ENCODE peak calls at places on chromosomes 6 and 20, in four cellular contexts. A is astrocyte of the cerebellum, P is GM06990, J is cardiac fibroblast. F is an unnamed sample.

GRCh38 chr6:42210551-42210950 is 7.1 kb downstream of the MRPS10 start:
- DNase-seq in A (no peak), P (no peak), J (no peak), F (no peak)

GRCh38 chr20:21548390-21549035 is 34.6 kb upstream of the NKX2-2 start:
- DNase-seq in A (no peak), P (peak), J (no peak), F (no peak)

GRCh38 chr20:10929023-10929422 is 255.2 kb upstream of the JAG1 start:
- DNase-seq in A (no peak), P (no peak), J (no peak), F (no peak)

GRCh38 chr6:33430334-33430733 is 10.5 kb downstream of the SYNGAP1 start:
- DNase-seq in A (no peak), P (no peak), J (no peak), F (no peak)

GRCh38 chr6:128463942-128464341 is 56.5 kb downstream of the PTPRK start:
- DNase-seq in A (peak), P (no peak), J (peak), F (peak)

GRCh38 chr20:4227085-4227821 is 211.9 kb upstream of the RNF24 start:
- DNase-seq in A (no peak), P (no peak), J (peak), F (no peak)

GRCh38 chr6:107509506-107509905 is 19.6 kb downstream of the SOBP start:
- DNase-seq in A (peak), P (no peak), J (peak), F (peak)

GRCh38 chr6:116932496-116932895 is 55.5 kb downstream of the RFX6 start:
- DNase-seq in A (no peak), P (no peak), J (no peak), F (no peak)

GRCh38 chr6:106005013-106005412 is 81.1 kb upstream of the PRDM1 start:
- DNase-seq in A (no peak), P (no peak), J (no peak), F (peak)

GRCh38 chr20:43349841-43350240 is 107.9 kb upstream of the SRSF6 start:
- DNase-seq in A (no peak), P (no peak), J (no peak), F (no peak)

GRCh38 chr20:18728867-18729224 is 84.7 kb upstream of the SCP2D1 start:
- DNase-seq in A (no peak), P (peak), J (no peak), F (no peak)

GRCh38 chr20:18729426-18729825 is 84.2 kb upstream of the SCP2D1 start:
- DNase-seq in A (no peak), P (no peak), J (no peak), F (no peak)

GRCh38 chr20:18724788-18725476 is 88.7 kb upstream of the SCP2D1 start:
- DNase-seq in A (no peak), P (no peak), J (no peak), F (no peak)

GRCh38 chr20:18727032-18727508 is 86.5 kb upstream of the SCP2D1 start:
- DNase-seq in A (no peak), P (no peak), J (no peak), F (no peak)

GRCh38 chr20:18728165-18728866 is 85.3 kb upstream of the SCP2D1 start:
- DNase-seq in A (no peak), P (peak), J (no peak), F (no peak)
- H3K4me3 ChIP-seq in A (no peak), P (no peak), J (no peak), F (no peak)

DNA sequence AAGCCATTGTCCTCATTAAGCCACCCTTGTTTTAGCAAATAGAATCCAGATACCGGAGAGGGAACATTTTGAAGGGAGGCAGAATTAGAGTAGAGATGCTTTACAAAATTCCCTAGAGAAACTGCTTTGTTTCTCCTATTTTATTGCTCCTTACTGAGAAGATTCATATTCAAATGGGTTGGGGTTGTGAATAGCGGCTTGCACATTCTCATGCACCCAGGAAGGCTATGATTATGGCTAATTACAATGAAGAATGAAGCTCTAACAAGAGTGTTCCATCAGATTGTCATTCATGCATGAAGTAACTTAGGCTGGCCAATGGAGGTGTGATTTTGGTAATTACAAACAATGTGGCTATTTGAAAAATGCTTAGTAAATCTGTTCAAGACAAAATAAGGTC is 129.5 kb downstream of the PACRG start:
- DNase-seq in A (no peak), P (no peak), J (no peak), F (no peak)
- H3K4me3 ChIP-seq in A (peak), P (no peak), J (no peak), F (peak)

GRCh38 chr6:151681426-151682059 is 125.9 kb upstream of the ESR1 start:
- DNase-seq in A (no peak), P (peak), J (peak), F (no peak)
- H3K4me3 ChIP-seq in A (no peak), P (no peak), J (no peak), F (no peak)

GRCh38 chr6:99347804-99348203 is 1.7 kb downstream of the FAXC start:
- DNase-seq in A (no peak), P (no peak), J (no peak), F (no peak)
- H3K4me3 ChIP-seq in A (no peak), P (no peak), J (no peak), F (no peak)

GRCh38 chr6:123635144-123635543 is 1.6 kb downstream of the TRDN start:
- DNase-seq in A (no peak), P (no peak), J (no peak), F (no peak)

GRCh38 chr6:123640567-123641187 is 3.9 kb upstream of the TRDN start:
- DNase-seq in A (no peak), P (no peak), J (no peak), F (no peak)

GRCh38 chr6:123636282-123636681 is 468 bp downstream of the TRDN start:
- DNase-seq in A (no peak), P (no peak), J (no peak), F (no peak)

GRCh38 chr6:123636771-123637170 is at the start of gene TRDN:
- DNase-seq in A (no peak), P (no peak), J (no peak), F (no peak)

DNA sequence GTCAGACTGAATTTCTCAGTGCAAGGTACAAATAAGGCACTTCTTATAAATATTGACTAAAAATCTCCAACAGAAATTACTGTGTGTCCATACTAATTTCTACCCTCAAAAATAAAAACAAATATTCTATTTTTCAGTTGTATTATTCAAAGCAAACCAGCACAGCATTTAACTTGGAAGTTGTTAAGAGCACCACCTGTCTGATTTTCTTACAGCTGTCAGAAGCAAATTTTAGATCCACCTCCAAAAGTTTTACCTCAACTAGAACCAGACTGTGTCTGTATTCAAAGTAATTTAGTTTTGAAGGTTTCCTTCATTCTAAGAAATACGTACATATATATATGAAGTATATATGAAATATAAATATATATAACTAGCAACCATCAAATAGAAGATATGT is 1.2 kb downstream of the TRDN start:
- DNase-seq in A (no peak), P (no peak), J (no peak), F (no peak)
- H3K4me3 ChIP-seq in A (no peak), P (no peak), J (no peak), F (no peak)

F was measured in retinal pigment epithelial cell.